ENCODE peak calls at places on chromosomes 12 and 14, in six cellular contexts. N, I, J, O, F and Y are unnamed samples.

GRCh38 chr14:72573725-72574426 is 320.0 kb downstream of the DPF3 start:
- DNase-seq in N (no peak), O (no peak), I (no peak), F (no peak), J (no peak), Y (no peak)

GRCh38 chr14:59028476-59029202 is 159.8 kb upstream of the DAAM1 start:
- DNase-seq in I (peak; percentile 61), O (peak; percentile 65), J (peak; percentile 62), F (peak; percentile 95), N (peak; percentile 63), Y (peak; percentile 97)

GRCh38 chr12:111570090-111570961 is 28.8 kb downstream of the ATXN2 start:
- DNase-seq in N (peak; percentile 8), F (peak; percentile 84), O (peak; percentile 72), I (no peak), J (peak; percentile 8), Y (peak; percentile 92)

GRCh38 chr14:32087173-32087861 is 10.2 kb downstream of the ARHGAP5 start:
- DNase-seq in O (peak; percentile 97), F (peak; percentile 45), J (no peak), N (no peak), I (peak; percentile 43), Y (peak; percentile 43)

GRCh38 chr12:59405992-59406391 is 189.8 kb upstream of the SLC16A7 start:
- DNase-seq in I (no peak), O (no peak), J (no peak), F (no peak), N (no peak), Y (no peak)

GRCh38 chr12:51937941-51938340 is 13.6 kb upstream of the ACVR1B start:
- DNase-seq in O (no peak), I (no peak), J (no peak), N (no peak), F (no peak), Y (no peak)

GRCh38 chr14:104940526-104941150 is 16.0 kb downstream of the PLD4 start:
- DNase-seq in J (no peak), I (no peak), N (no peak), O (peak; percentile 49), F (no peak), Y (peak; percentile 11)

GRCh38 chr12:27703720-27704452 is 6.7 kb upstream of the MRPS35 start:
- DNase-seq in I (peak; percentile 55), O (peak; percentile 92), J (peak; percentile 85), F (peak; percentile 89), N (peak; percentile 82), Y (peak; percentile 89)

GRCh38 chr14:28756896-28757570 is 9.6 kb upstream of the FOXG1 start:
- DNase-seq in J (peak; percentile 58), I (no peak), O (peak; percentile 74), N (peak; percentile 62), F (peak; percentile 51), Y (peak; percentile 54)

GRCh38 chr12:123543541-123543940 is 10.0 kb upstream of the RILPL1 start:
- DNase-seq in N (no peak), F (no peak), J (no peak), O (no peak), I (no peak), Y (no peak)

GRCh38 chr12:71045781-71046180 is 112.0 kb downstream of the TSPAN8 start:
- DNase-seq in F (peak; percentile 57), O (no peak), N (no peak), I (no peak), J (no peak), Y (no peak)

GRCh38 chr14:65915125-65915524 is 502.6 kb downstream of the FUT8 start:
- DNase-seq in N (no peak), O (no peak), J (no peak), I (no peak), F (no peak), Y (no peak)

GRCh38 chr12:18461738-18462137 is 200.4 kb downstream of the PIK3C2G start:
- DNase-seq in I (no peak), F (no peak), O (no peak), N (no peak), J (no peak), Y (no peak)

GRCh38 chr12:116544656-116545055 is 14.5 kb upstream of the MAP1LC3B2 start:
- DNase-seq in I (no peak), O (no peak), F (no peak), J (no peak), N (no peak), Y (no peak)

GRCh38 chr14:28596336-28596735 is 170.3 kb upstream of the FOXG1 start:
- DNase-seq in O (no peak), N (no peak), J (no peak), I (no peak), F (no peak), Y (no peak)

GRCh38 chr12:57775044-57775443 is 2.6 kb downstream of the EEF1AKMT3 start:
- DNase-seq in F (no peak), I (no peak), J (no peak), O (no peak), N (no peak), Y (no peak)

GRCh38 chr14:54366726-54367707 is 29.8 kb upstream of the CDKN3 start:
- DNase-seq in J (peak; percentile 51), F (peak; percentile 89), O (peak; percentile 94), N (peak; percentile 79), I (no peak), Y (peak; percentile 70)

GRCh38 chr12:3303410-3304136 is 187.4 kb upstream of the PRMT8 start:
- DNase-seq in F (no peak), J (peak; percentile 66), I (no peak), O (peak; percentile 70), N (peak; percentile 86), Y (no peak)

GRCh38 chr12:53073881-53074280 is 5.3 kb downstream of the SPRYD3 start:
- DNase-seq in I (no peak), F (no peak), N (no peak), J (no peak), O (no peak), Y (no peak)

GRCh38 chr12:56476143-56476542 is 7.8 kb downstream of the SPRYD4 start:
- DNase-seq in N (no peak), F (no peak), J (no peak), O (no peak), I (no peak), Y (no peak)

GRCh38 chr12:848519-849191 is 96.3 kb downstream of the WNK1 start:
- DNase-seq in F (peak; percentile 54), N (no peak), I (no peak), O (no peak), J (no peak), Y (peak; percentile 62)

GRCh38 chr12:63307849-63308248 is 156.8 kb upstream of the AVPR1A start:
- DNase-seq in J (no peak), F (no peak), I (no peak), N (no peak), O (no peak), Y (no peak)

GRCh38 chr12:52210186-52210924 is 18.5 kb upstream of the KRT80 start:
- DNase-seq in O (no peak), F (peak; percentile 60), I (no peak), J (no peak), N (no peak), Y (peak; percentile 56)

GRCh38 chr12:26032719-26033241 is 74.3 kb downstream of the RASSF8 start:
- DNase-seq in I (no peak), J (no peak), O (peak; percentile 63), N (no peak), F (peak; percentile 50), Y (no peak)

GRCh38 chr14:60643443-60644402 is 5.6 kb downstream of the SIX1 start:
- DNase-seq in N (peak; percentile 42), F (no peak), J (no peak), I (peak; percentile 61), O (peak; percentile 77), Y (peak; percentile 24)

GRCh38 chr12:19978193-19978592 is 390.1 kb upstream of the PDE3A start:
- DNase-seq in I (no peak), N (no peak), F (peak; percentile 91), O (no peak), J (no peak), Y (peak; percentile 97)

GRCh38 chr12:104682790-104683279 is 226.1 kb downstream of the CHST11 start:
- DNase-seq in I (no peak), F (no peak), O (no peak), J (no peak), N (no peak), Y (no peak)

GRCh38 chr14:36773136-36773540 is 111.5 kb downstream of the PAX9 start:
- DNase-seq in F (peak; percentile 51), N (no peak), O (peak; percentile 96), J (no peak), I (no peak), Y (peak; percentile 15)

GRCh38 chr12:31118831-31119530 is 45.3 kb downstream of the DDX11 start:
- DNase-seq in F (no peak), N (peak; percentile 87), J (peak; percentile 72), O (peak; percentile 88), I (peak; percentile 62), Y (no peak)

GRCh38 chr14:72476657-72477499 is 417.0 kb downstream of the DPF3 start:
- DNase-seq in N (peak; percentile 33), F (peak; percentile 86), I (no peak), O (peak; percentile 46), J (no peak), Y (peak; percentile 53)

GRCh38 chr14:72801381-72801812 is 92.5 kb downstream of the DPF3 start:
- DNase-seq in J (no peak), O (no peak), F (peak; percentile 81), N (no peak), I (no peak), Y (peak; percentile 99)

GRCh38 chr12:109463776-109464175 is 13.3 kb downstream of the KCTD10 start:
- DNase-seq in J (no peak), I (no peak), O (no peak), F (no peak), N (no peak), Y (no peak)
- H3K23ac ChIP-seq in J (no peak overlapping the region), I (no peak overlapping the region), O (no peak overlapping the region), F (no peak overlapping the region), N (no peak overlapping the region), Y (peak overlapping the region; percentile 95)

GRCh38 chr14:102201369-102201748 is 61.7 kb downstream of the WDR20 start:
- DNase-seq in F (no peak), I (no peak), J (no peak), O (no peak), N (no peak), Y (no peak)

GRCh38 chr14:102201776-102202175 is 62.1 kb downstream of the WDR20 start:
- DNase-seq in N (no peak), I (no peak), J (no peak), F (no peak), O (no peak), Y (no peak)

GRCh38 chr14:102202944-102203343 is 63.2 kb downstream of the WDR20 start:
- DNase-seq in F (no peak), O (no peak), J (no peak), I (no peak), N (no peak), Y (no peak)

GRCh38 chr14:102203382-102203781 is 63.7 kb downstream of the WDR20 start:
- DNase-seq in I (no peak), O (no peak), J (no peak), N (no peak), F (no peak), Y (no peak)

GRCh38 chr14:102200690-102201368 is 61.1 kb downstream of the WDR20 start:
- DNase-seq in I (no peak), O (no peak), F (no peak), N (no peak), J (no peak), Y (peak; percentile 21)
- H3K23ac ChIP-seq in I (peak overlapping the region; percentile 47), O (no peak overlapping the region), F (no peak overlapping the region), N (no peak overlapping the region), J (no peak overlapping the region), Y (no peak overlapping the region)

GRCh38 chr14:67846029-67846610 is 26.5 kb downstream of the RAD51B start:
- DNase-seq in O (no peak), F (no peak), J (no peak), I (no peak), N (no peak), Y (no peak)
- H3K23ac ChIP-seq in O (no peak overlapping the region), F (no peak overlapping the region), J (no peak overlapping the region), I (peak overlapping the region; percentile 74), N (no peak overlapping the region), Y (no peak overlapping the region)

GRCh38 chr14:50397461-50398196 is 948 bp upstream of the CDKL1 start:
- DNase-seq in N (no peak), O (no peak), J (no peak), I (no peak), F (no peak), Y (no peak)
- H3K23ac ChIP-seq in N (no peak overlapping the region), O (no peak overlapping the region), J (no peak overlapping the region), I (no peak overlapping the region), F (no peak overlapping the region), Y (peak overlapping the region; percentile 57)